ENCODE peak calls at places on chromosomes 7 and 10, in four cellular contexts. One of them, this sample, is unnamed.

GRCh38 chr7:33968591-33968990 is 63.3 kb downstream of the BMPER start:
- DNase-seq in BJ: no peak
- DNase-seq in right lobe of liver: no peak
- DNase-seq in hepatocyte: no peak
- DNase-seq in this sample: no peak

GRCh38 chr7:3914385-3914784 is 613.3 kb downstream of the SDK1 start:
- DNase-seq in right lobe of liver: no peak
- DNase-seq in BJ: no peak
- DNase-seq in hepatocyte: peak; percentile 15
- DNase-seq in this sample: no peak

GRCh38 chr7:40874756-40875155 is 740.0 kb downstream of the SUGCT start:
- DNase-seq in right lobe of liver: no peak
- DNase-seq in hepatocyte: no peak
- DNase-seq in BJ: no peak
- DNase-seq in this sample: no peak

GRCh38 chr10:102770108-102770482 is 26.3 kb downstream of the WBP1L start:
- DNase-seq in right lobe of liver: no peak
- DNase-seq in hepatocyte: no peak
- DNase-seq in BJ: no peak
- DNase-seq in this sample: no peak

GRCh38 chr10:114691442-114691941 is 33.4 kb upstream of the ABLIM1 start:
- DNase-seq in BJ: no peak
- DNase-seq in right lobe of liver: no peak
- DNase-seq in hepatocyte: no peak
- DNase-seq in this sample: no peak

GRCh38 chr10:71492871-71493270 is 96.2 kb downstream of the CDH23 start:
- DNase-seq in right lobe of liver: no peak
- DNase-seq in hepatocyte: no peak
- DNase-seq in BJ: no peak
- DNase-seq in this sample: no peak

GRCh38 chr7:23184709-23185354 is 3.0 kb downstream of the NUP42 start:
- DNase-seq in hepatocyte: peak; percentile 56
- DNase-seq in right lobe of liver: no peak
- DNase-seq in BJ: no peak
- DNase-seq in this sample: no peak

GRCh38 chr7:20595971-20596370 is 19.5 kb upstream of the ABCB5 start:
- DNase-seq in BJ: no peak
- DNase-seq in right lobe of liver: no peak
- DNase-seq in hepatocyte: no peak
- DNase-seq in this sample: no peak

GRCh38 chr10:70805619-70806215 is 10.0 kb upstream of the SGPL1 start:
- DNase-seq in right lobe of liver: no peak
- DNase-seq in hepatocyte: no peak
- DNase-seq in BJ: no peak
- DNase-seq in this sample: no peak

GRCh38 chr7:158070222-158070920 is 517.3 kb downstream of the PTPRN2 start:
- DNase-seq in right lobe of liver: peak; percentile 28
- DNase-seq in BJ: no peak
- DNase-seq in hepatocyte: no peak
- DNase-seq in this sample: no peak

GRCh38 chr10:78960316-78960800 is 108.4 kb upstream of the ZMIZ1 start:
- DNase-seq in right lobe of liver: no peak
- DNase-seq in hepatocyte: peak; percentile 58
- DNase-seq in BJ: peak; percentile 43
- DNase-seq in this sample: peak; percentile 65

GRCh38 chr7:95874541-95875265 is 102.3 kb downstream of the DYNC1I1 start:
- DNase-seq in BJ: no peak
- DNase-seq in right lobe of liver: no peak
- DNase-seq in hepatocyte: no peak
- DNase-seq in this sample: no peak

GRCh38 chr10:19651549-19651948 is 164.7 kb upstream of the PLXDC2 start:
- DNase-seq in right lobe of liver: no peak
- DNase-seq in BJ: peak; percentile 88
- DNase-seq in hepatocyte: no peak
- DNase-seq in this sample: no peak

GRCh38 chr10:49759787-49760551 is 2.2 kb downstream of the OGDHL start:
- DNase-seq in BJ: no peak
- DNase-seq in right lobe of liver: peak; percentile 89
- DNase-seq in hepatocyte: no peak
- DNase-seq in this sample: no peak

GRCh38 chr10:8055420-8056349 is 1.2 kb downstream of the GATA3 start:
- DNase-seq in hepatocyte: peak; percentile 16
- DNase-seq in BJ: no peak
- DNase-seq in right lobe of liver: no peak
- DNase-seq in this sample: no peak

GRCh38 chr10:44809652-44810051 is 101.5 kb upstream of the TMEM72 start:
- DNase-seq in hepatocyte: no peak
- DNase-seq in BJ: no peak
- DNase-seq in right lobe of liver: no peak
- DNase-seq in this sample: no peak

GRCh38 chr7:151518781-151519044 is 982 bp downstream of the RHEB start:
- DNase-seq in hepatocyte: no peak
- DNase-seq in right lobe of liver: no peak
- DNase-seq in BJ: no peak
- DNase-seq in this sample: no peak

This sample was measured in upper lobe of left lung.